ENCODE peak calls at places on chromosomes 6 and 20, in ten cellular contexts. A is H1; B is aorta; P is AG04450; T is GM06990; D is IMR-90; H is CD4-positive, alpha-beta T cell; Z is neural progenitor cell; Y is heart right ventricle; R is lung. G is an unnamed sample.
A peak's percentile ranks its signal among the peaks of the same experiment; 100 is the strongest.

GRCh38 chr6:147159536-147160374 is 44.5 kb upstream of the STXBP5 start:
- DNase-seq in A (no peak), B (no peak), P (no peak), T (no peak), D (no peak), H (no peak), Z (no peak), Y (no peak), R (no peak), G (no peak)

GRCh38 chr6:3023663-3024483 is 24.2 kb downstream of the NQO2 start:
- DNase-seq in A (peak; percentile 75), B (peak; percentile 97), P (peak; percentile 16), T (peak; percentile 89), D (peak; percentile 86), H (peak; percentile 89), Z (peak; percentile 52), Y (peak; percentile 94), R (peak; percentile 92), G (peak; percentile 99)

GRCh38 chr6:99629293-99629692 is 22.7 kb downstream of the PRDM13 start:
- DNase-seq in A (no peak), B (no peak), P (no peak), T (no peak), D (no peak), H (no peak), Z (no peak), Y (no peak), R (no peak), G (no peak)

GRCh38 chr6:151445482-151445881 is 6.4 kb downstream of the RMND1 start:
- DNase-seq in A (no peak), B (no peak), P (peak; percentile 74), T (no peak), D (peak; percentile 95), H (no peak), Z (no peak), Y (no peak), R (no peak), G (no peak)

GRCh38 chr6:33962673-33963072 is 158.9 kb upstream of the MLN start:
- DNase-seq in A (no peak), B (peak; percentile 55), P (no peak), T (no peak), D (no peak), H (no peak), Z (no peak), Y (no peak), R (no peak), G (no peak)

GRCh38 chr20:43843096-43843964 is 71.3 kb upstream of the TOX2 start:
- DNase-seq in A (no peak), B (no peak), P (peak; percentile 82), T (no peak), D (peak; percentile 97), H (no peak), Z (no peak), Y (no peak), R (peak; percentile 11), G (peak; percentile 21)

GRCh38 chr6:133046576-133046975 is 194.6 kb upstream of the EYA4 start:
- DNase-seq in A (no peak), B (no peak), P (no peak), T (no peak), D (no peak), H (no peak), Z (no peak), Y (no peak), R (no peak), G (no peak)

GRCh38 chr6:44627091-44627878 is 239.8 kb downstream of the CDC5L start:
- DNase-seq in A (no peak), B (no peak), P (no peak), T (no peak), D (no peak), H (no peak), Z (peak; percentile 39), Y (peak; percentile 33), R (peak; percentile 32), G (no peak)

GRCh38 chr6:30020629-30021028 is 40.4 kb upstream of the POLR1H start:
- DNase-seq in A (no peak), B (no peak), P (no peak), T (no peak), D (no peak), H (no peak), Z (no peak), Y (no peak), R (no peak), G (no peak)

GRCh38 chr6:53938810-53939209 is 144.0 kb downstream of the LRRC1 start:
- DNase-seq in A (no peak), B (no peak), P (no peak), T (no peak), D (peak; percentile 64), H (no peak), Z (no peak), Y (no peak), R (no peak), G (no peak)

GRCh38 chr6:119179842-119180241 is 101.4 kb upstream of the FAM184A start:
- DNase-seq in A (no peak), B (no peak), P (no peak), T (no peak), D (no peak), H (no peak), Z (no peak), Y (no peak), R (no peak), G (no peak)

GRCh38 chr6:107589934-107590333 is 100.0 kb downstream of the SOBP start:
- DNase-seq in A (no peak), B (no peak), P (no peak), T (no peak), D (no peak), H (no peak), Z (no peak), Y (no peak), R (no peak), G (no peak)
- H3K27me3 ChIP-seq in A (no peaks in the 10 kb centered on the region), B (no peaks in the 10 kb centered on the region), P (no peaks in the 10 kb centered on the region), T (peaks cover 1% of the 10 kb centered on the region), D (peaks cover 1% of the 10 kb centered on the region), H (peaks cover 3% of the 10 kb centered on the region), Z (no peaks in the 10 kb centered on the region), Y (no peaks in the 10 kb centered on the region), R (no peaks in the 10 kb centered on the region), G (no peaks in the 10 kb centered on the region)

DNA sequence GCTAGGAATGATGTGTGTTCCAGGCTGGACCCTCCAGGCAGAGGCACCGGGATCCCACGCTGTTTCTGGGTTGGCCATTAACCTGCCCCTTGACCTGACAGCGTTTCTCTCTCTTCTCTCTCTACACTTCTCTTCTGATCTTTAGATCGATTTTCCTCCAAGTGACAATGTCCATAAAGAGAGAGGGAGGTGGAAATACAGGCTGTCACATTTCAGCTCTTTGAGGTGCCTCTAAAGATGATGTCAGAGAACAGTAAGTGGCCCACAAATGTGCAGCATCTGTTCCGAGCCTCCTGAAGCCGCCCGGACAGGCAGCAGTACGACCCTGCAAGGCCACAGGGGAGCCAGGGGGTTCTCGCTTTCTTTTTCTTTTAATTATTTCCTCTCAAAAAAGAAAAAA is 2.5 kb upstream of the SLCO4A1 start:
- DNase-seq in A (no peak), B (no peak), P (no peak), T (no peak), D (no peak), H (no peak), Z (no peak), Y (no peak), R (no peak), G (no peak)
- H3K27me3 ChIP-seq in A (peaks cover 28% of the 10 kb centered on the region), B (no peaks in the 10 kb centered on the region), P (peaks cover 68% of the 10 kb centered on the region), T (no peaks in the 10 kb centered on the region), D (peaks cover 77% of the 10 kb centered on the region), H (no peaks in the 10 kb centered on the region), Z (peaks cover 87% of the 10 kb centered on the region), Y (peaks cover 23% of the 10 kb centered on the region), R (no peaks in the 10 kb centered on the region), G (no peaks in the 10 kb centered on the region)

DNA sequence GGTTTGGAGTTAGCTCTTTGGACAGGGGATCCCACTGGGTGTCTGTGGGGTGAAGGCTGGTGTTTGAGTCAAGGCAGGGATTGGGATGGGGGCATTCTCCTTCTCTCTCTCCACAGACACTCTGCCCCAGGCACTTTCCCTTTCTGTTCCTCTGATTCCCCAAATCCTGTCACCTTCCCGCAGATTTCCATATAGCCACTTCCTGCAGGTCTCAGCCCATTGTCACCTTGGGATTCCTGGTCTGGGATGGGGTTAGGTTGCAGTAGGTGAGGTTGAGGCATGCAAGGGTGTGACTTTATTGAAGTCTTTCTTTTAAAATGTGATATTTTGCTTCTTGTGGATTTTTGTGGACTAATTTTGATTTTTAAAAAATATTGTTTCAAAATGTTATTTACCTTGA is 4.5 kb upstream of the KCNG1 start:
- DNase-seq in A (no peak), B (no peak), P (no peak), T (no peak), D (no peak), H (no peak), Z (no peak), Y (no peak), R (no peak), G (no peak)
- H3K27me3 ChIP-seq in A (peaks cover 21% of the 10 kb centered on the region), B (no peaks in the 10 kb centered on the region), P (peaks cover 12% of the 10 kb centered on the region), T (peaks cover 2% of the 10 kb centered on the region), D (peaks cover 26% of the 10 kb centered on the region), H (peaks cover 66% of the 10 kb centered on the region), Z (peaks cover 74% of the 10 kb centered on the region), Y (peaks cover 86% of the 10 kb centered on the region), R (peaks cover 9% of the 10 kb centered on the region), G (no peaks in the 10 kb centered on the region)

GRCh38 chr6:10426781-10427279 is 12.0 kb upstream of the TFAP2A start:
- DNase-seq in A (no peak), B (no peak), P (no peak), T (no peak), D (no peak), H (no peak), Z (no peak), Y (no peak), R (no peak), G (peak; percentile 49)
- H3K27me3 ChIP-seq in A (peaks cover 60% of the 10 kb centered on the region), B (no peaks in the 10 kb centered on the region), P (peaks cover 40% of the 10 kb centered on the region), T (peaks cover 4% of the 10 kb centered on the region), D (peaks cover 42% of the 10 kb centered on the region), H (peaks cover 83% of the 10 kb centered on the region), Z (peaks cover 90% of the 10 kb centered on the region), Y (peaks cover 91% of the 10 kb centered on the region), R (peaks cover 7% of the 10 kb centered on the region), G (no peaks in the 10 kb centered on the region)

GRCh38 chr6:41271901-41272395 is 14.5 kb downstream of the TREM1 start:
- DNase-seq in A (no peak), B (no peak), P (no peak), T (no peak), D (no peak), H (no peak), Z (no peak), Y (peak; percentile 28), R (peak; percentile 74), G (no peak)

GRCh38 chr6:41274291-41274690 is 12.2 kb downstream of the TREM1 start:
- DNase-seq in A (no peak), B (no peak), P (no peak), T (no peak), D (no peak), H (no peak), Z (no peak), Y (no peak), R (no peak), G (no peak)

GRCh38 chr6:41273699-41274098 is 12.8 kb downstream of the TREM1 start:
- DNase-seq in A (no peak), B (no peak), P (no peak), T (no peak), D (no peak), H (no peak), Z (no peak), Y (no peak), R (no peak), G (no peak)

GRCh38 chr6:41275489-41275888 is 11.0 kb downstream of the TREM1 start:
- DNase-seq in A (no peak), B (no peak), P (no peak), T (no peak), D (no peak), H (no peak), Z (no peak), Y (no peak), R (no peak), G (no peak)

GRCh38 chr6:41272591-41273175 is 13.8 kb downstream of the TREM1 start:
- DNase-seq in A (no peak), B (no peak), P (no peak), T (no peak), D (no peak), H (no peak), Z (no peak), Y (no peak), R (no peak), G (no peak)
- H3K27me3 ChIP-seq in A (no peaks in the 10 kb centered on the region), B (no peaks in the 10 kb centered on the region), P (peaks cover 8% of the 10 kb centered on the region), T (no peaks in the 10 kb centered on the region), D (peaks cover 14% of the 10 kb centered on the region), H (no peaks in the 10 kb centered on the region), Z (no peaks in the 10 kb centered on the region), Y (no peaks in the 10 kb centered on the region), R (peaks cover 7% of the 10 kb centered on the region), G (no peaks in the 10 kb centered on the region)